ENCODE peak calls at places on chromosomes 2 and 18, in six cellular contexts. I is HepG2, S is A549, F is K562, G is GM12878, E is NB4. L is an unnamed sample.
A peak's percentile ranks its signal among the peaks of the same experiment; 100 is the strongest.

GRCh38 chr2:121479882-121480522 is 50.7 kb upstream of the RNU4ATAC start:
- DNase-seq in S (no peak), E (peak; percentile 25), I (no peak), G (no peak), F (no peak), L (peak; percentile 44)

GRCh38 chr2:238895901-238896600 is 48.2 kb downstream of the TWIST2 start:
- DNase-seq in F (no peak), E (no peak), S (no peak), I (peak; percentile 29), G (no peak), L (peak; percentile 81)

GRCh38 chr2:167380555-167380954 is 492.3 kb downstream of the XIRP2 start:
- DNase-seq in F (no peak), I (no peak), G (no peak), E (no peak), S (no peak), L (no peak)

GRCh38 chr2:14189929-14190328 is 442.6 kb upstream of the LRATD1 start:
- DNase-seq in I (no peak), E (no peak), F (no peak), G (no peak), S (no peak), L (no peak)

GRCh38 chr2:149055751-149056150 is 17.3 kb downstream of the LYPD6B start:
- DNase-seq in F (no peak), E (no peak), I (no peak), G (no peak), S (no peak), L (no peak)

GRCh38 chr2:36919041-36919837 is 47.1 kb downstream of the STRN start:
- DNase-seq in G (no peak), E (no peak), S (no peak), F (no peak), I (peak; percentile 38), L (no peak)

GRCh38 chr2:65922794-65923193 is 490.4 kb upstream of the SPRED2 start:
- DNase-seq in E (peak; percentile 87), S (no peak), F (no peak), G (no peak), I (no peak), L (no peak)

GRCh38 chr18:34122724-34123334 is 101.9 kb downstream of the NOL4 start:
- DNase-seq in F (peak; percentile 41), E (peak; percentile 51), I (peak; percentile 36), S (peak; percentile 2), G (peak; percentile 17), L (peak; percentile 56)

GRCh38 chr2:231362785-231363184 is 32.7 kb upstream of the B3GNT7 start:
- DNase-seq in S (no peak), F (no peak), E (peak; percentile 56), G (no peak), I (no peak), L (no peak)

GRCh38 chr2:30580394-30580793 is 133.3 kb downstream of the LCLAT1 start:
- DNase-seq in I (no peak), G (no peak), E (no peak), F (no peak), S (no peak), L (no peak)

GRCh38 chr2:24210723-24211122 is 35.9 kb downstream of the FAM228A start:
- DNase-seq in I (no peak), G (no peak), F (no peak), E (no peak), S (no peak), L (no peak)

GRCh38 chr2:26532301-26533250 is 54.7 kb upstream of the OTOF start:
- DNase-seq in S (no peak), I (no peak), G (no peak), F (no peak), E (no peak), L (no peak)

GRCh38 chr18:78242307-78242643 is 737.3 kb upstream of the SALL3 start:
- DNase-seq in G (no peak), F (no peak), I (no peak), S (no peak), E (no peak), L (no peak)
- TF ChIP-seq MYC in G (no peak), F (no peak), I (no peak), S (no peak), E (no peak), L (no peak)

GRCh38 chr18:23662309-23663263 is at the start of gene ANKRD29:
- DNase-seq in E (peak; percentile 72), F (peak; percentile 26), S (peak; percentile 58), G (no peak), I (no peak), L (peak; percentile 16)
- TF ChIP-seq MYC in E (no peak), F (no peak), S (no peak), G (no peak), I (no peak), L (no peak)

DNA sequence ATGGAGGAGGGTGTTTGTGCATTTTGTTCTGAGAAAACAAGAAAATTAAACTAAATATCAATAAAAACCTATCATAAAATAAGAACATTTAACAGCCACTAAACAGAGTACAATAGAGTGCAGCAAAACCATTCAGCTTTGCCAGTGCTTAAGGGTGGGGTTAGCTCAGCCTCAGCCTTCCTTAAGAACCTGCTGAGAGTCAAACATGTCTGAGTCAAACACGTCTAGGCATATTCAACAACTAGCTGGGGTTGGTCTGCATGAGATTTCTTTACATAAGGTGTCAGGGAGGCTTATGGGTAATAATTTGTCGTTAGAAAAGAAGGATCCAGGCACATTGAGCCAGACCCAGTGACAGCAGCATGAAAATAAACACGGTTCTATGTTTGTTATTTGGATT is 298.2 kb downstream of the SP3 start:
- DNase-seq in F (no peak), S (no peak), E (no peak), I (no peak), G (no peak), L (no peak)
- TF ChIP-seq MYC in F (no peak), S (no peak), E (no peak), I (no peak), G (no peak), L (no peak)

DNA sequence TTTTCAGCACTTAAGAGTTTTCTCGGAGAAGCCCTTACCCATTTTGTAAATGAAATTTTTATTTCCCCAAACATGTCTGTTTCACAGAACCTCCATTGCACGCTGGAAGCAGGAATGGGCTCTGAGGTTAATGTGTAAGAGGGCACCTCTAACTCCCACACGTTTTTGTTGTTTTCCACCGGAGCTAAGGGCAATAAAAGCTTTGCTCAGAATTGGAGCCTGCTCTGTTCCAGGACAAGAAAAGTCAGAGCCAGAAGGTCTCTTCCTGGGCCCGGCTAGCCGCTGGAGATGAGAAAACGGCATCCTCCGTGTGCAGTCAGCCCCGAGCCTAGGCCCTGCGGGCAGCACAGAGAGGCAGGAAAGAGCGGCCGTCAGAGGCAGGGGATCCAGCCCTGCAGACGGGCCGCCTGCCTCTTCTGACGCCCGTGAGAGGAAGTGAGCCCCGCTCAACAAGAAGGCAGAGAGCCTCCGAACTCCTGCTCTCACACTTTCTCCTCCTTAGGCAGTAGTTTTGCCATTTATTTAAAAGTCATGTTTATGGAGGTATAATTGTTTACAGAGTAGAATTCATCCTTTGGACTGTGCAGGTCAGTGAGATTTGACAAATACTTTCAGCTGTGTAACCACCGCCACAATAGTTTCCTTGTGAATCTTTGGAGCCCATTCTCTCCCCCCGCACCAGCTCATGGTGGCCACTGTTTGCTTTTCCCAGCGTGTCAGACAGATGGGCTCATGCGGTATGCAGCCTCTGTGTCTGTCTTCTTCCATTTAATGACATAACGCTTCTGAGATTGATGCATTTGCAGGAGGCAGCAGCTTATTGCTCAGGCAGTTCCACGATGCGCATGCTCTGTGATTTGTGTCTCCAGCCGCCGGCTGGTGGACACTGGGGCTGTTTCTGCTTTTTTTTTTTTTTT is 117.3 kb downstream of the GALR1 start:
- DNase-seq in F (no peak), I (peak; percentile 97), S (peak; percentile 5), E (peak; percentile 36), G (no peak), L (no peak)
- TF ChIP-seq MYC in F (no peak), I (peak; percentile 70), S (no peak), E (no peak), G (no peak), L (no peak)

GRCh38 chr2:68828887-68829708 is 42.1 kb downstream of the BMP10 start:
- DNase-seq in E (peak; percentile 99), S (peak; percentile 84), G (no peak), I (peak; percentile 41), F (peak; percentile 81), L (peak; percentile 99)
- TF ChIP-seq MYC in E (peak; percentile 90), S (no peak), G (no peak), I (no peak), F (no peak), L (peak; percentile 52)

DNA sequence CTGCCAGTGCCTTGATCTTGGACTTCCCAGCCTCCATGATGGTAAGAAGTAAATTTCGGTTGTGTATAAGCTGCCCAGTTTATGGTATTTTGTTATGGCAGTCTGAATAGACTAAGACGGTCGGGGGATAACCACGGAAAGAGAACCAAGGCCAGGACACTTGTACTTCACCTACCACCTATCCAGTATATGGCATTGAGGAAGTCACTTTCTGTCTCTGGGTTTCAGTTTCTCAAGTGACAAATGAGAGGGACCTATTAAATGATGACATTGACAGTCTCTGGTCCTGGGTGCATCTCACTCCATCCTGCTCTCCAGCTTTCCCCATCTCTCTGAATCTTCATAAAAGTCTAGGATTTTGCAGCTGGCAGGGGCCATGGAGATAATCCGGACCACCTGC is 183.8 kb upstream of the MSH6 start:
- DNase-seq in G (no peak), E (no peak), F (no peak), I (no peak), S (no peak), L (no peak)
- TF ChIP-seq MYC in G (no peak), E (no peak), F (no peak), I (no peak), S (no peak), L (no peak)

L was measured in endothelial cell of umbilical vein.